ENCODE peak calls at places on chromosomes 13 and 19, in ten cellular contexts. One of them, this sample, is unnamed.

GRCh38 chr13:111577429-111577828 is 257.0 kb downstream of the TEX29 start:
- DNase-seq in Caco-2: no peak
- DNase-seq in ELF-1: no peak
- DNase-seq in hypothalamus: no peak
- DNase-seq in effector memory CD4-positive, alpha-beta T cell: no peak
- DNase-seq in Calu3: no peak
- DNase-seq in NCI-H1105: no peak
- DNase-seq in GF-D8: no peak
- DNase-seq in AG09319: no peak
- DNase-seq in activated naive CD8-positive, alpha-beta T cell treated with anti-CD3 and anti-CD28 coated beads, Interleukin-2, amount 50 U/mL, for 24 hours: no peak
- DNase-seq in this sample: no peak

GRCh38 chr13:49629196-49629938 is 1.1 kb downstream of the ARL11 start:
- DNase-seq in effector memory CD4-positive, alpha-beta T cell: no peak
- DNase-seq in Calu3: no peak
- DNase-seq in activated naive CD8-positive, alpha-beta T cell treated with anti-CD3 and anti-CD28 coated beads, Interleukin-2, amount 50 U/mL, for 24 hours: no peak
- DNase-seq in Caco-2: no peak
- DNase-seq in NCI-H1105: no peak
- DNase-seq in AG09319: no peak
- DNase-seq in GF-D8: no peak
- DNase-seq in hypothalamus: no peak
- DNase-seq in ELF-1: no peak
- DNase-seq in this sample: no peak

GRCh38 chr13:24277721-24278120 is 31.7 kb upstream of the C1QTNF9 start:
- DNase-seq in effector memory CD4-positive, alpha-beta T cell: no peak
- DNase-seq in ELF-1: no peak
- DNase-seq in AG09319: no peak
- DNase-seq in activated naive CD8-positive, alpha-beta T cell treated with anti-CD3 and anti-CD28 coated beads, Interleukin-2, amount 50 U/mL, for 24 hours: no peak
- DNase-seq in Calu3: no peak
- DNase-seq in GF-D8: no peak
- DNase-seq in hypothalamus: no peak
- DNase-seq in NCI-H1105: no peak
- DNase-seq in Caco-2: no peak
- DNase-seq in this sample: no peak

GRCh38 chr13:33644607-33645543 is 173.1 kb upstream of the RFC3 start:
- DNase-seq in Caco-2: no peak
- DNase-seq in activated naive CD8-positive, alpha-beta T cell treated with anti-CD3 and anti-CD28 coated beads, Interleukin-2, amount 50 U/mL, for 24 hours: no peak
- DNase-seq in Calu3: no peak
- DNase-seq in NCI-H1105: no peak
- DNase-seq in effector memory CD4-positive, alpha-beta T cell: no peak
- DNase-seq in GF-D8: peak
- DNase-seq in hypothalamus: no peak
- DNase-seq in ELF-1: no peak
- DNase-seq in AG09319: no peak
- DNase-seq in this sample: peak

GRCh38 chr19:13010038-13010991 is 15.0 kb downstream of the NFIX start:
- DNase-seq in AG09319: no peak
- DNase-seq in effector memory CD4-positive, alpha-beta T cell: no peak
- DNase-seq in Calu3: no peak
- DNase-seq in activated naive CD8-positive, alpha-beta T cell treated with anti-CD3 and anti-CD28 coated beads, Interleukin-2, amount 50 U/mL, for 24 hours: no peak
- DNase-seq in NCI-H1105: no peak
- DNase-seq in Caco-2: no peak
- DNase-seq in hypothalamus: no peak
- DNase-seq in GF-D8: no peak
- DNase-seq in ELF-1: peak
- DNase-seq in this sample: no peak

GRCh38 chr19:50559636-50560035 is 8.6 kb downstream of the LRRC4B start:
- DNase-seq in activated naive CD8-positive, alpha-beta T cell treated with anti-CD3 and anti-CD28 coated beads, Interleukin-2, amount 50 U/mL, for 24 hours: no peak
- DNase-seq in AG09319: no peak
- DNase-seq in GF-D8: no peak
- DNase-seq in hypothalamus: no peak
- DNase-seq in ELF-1: no peak
- DNase-seq in Calu3: no peak
- DNase-seq in NCI-H1105: no peak
- DNase-seq in Caco-2: no peak
- DNase-seq in effector memory CD4-positive, alpha-beta T cell: no peak
- DNase-seq in this sample: no peak

GRCh38 chr19:4567584-4568071 is 8.1 kb upstream of the SEMA6B start:
- DNase-seq in ELF-1: peak
- DNase-seq in GF-D8: no peak
- DNase-seq in activated naive CD8-positive, alpha-beta T cell treated with anti-CD3 and anti-CD28 coated beads, Interleukin-2, amount 50 U/mL, for 24 hours: peak
- DNase-seq in AG09319: no peak
- DNase-seq in Calu3: peak
- DNase-seq in hypothalamus: no peak
- DNase-seq in Caco-2: peak
- DNase-seq in NCI-H1105: no peak
- DNase-seq in effector memory CD4-positive, alpha-beta T cell: peak
- DNase-seq in this sample: peak

GRCh38 chr19:11020423-11020822 is 59.6 kb downstream of the SMARCA4 start:
- DNase-seq in AG09319: no peak
- DNase-seq in ELF-1: no peak
- DNase-seq in GF-D8: no peak
- DNase-seq in effector memory CD4-positive, alpha-beta T cell: no peak
- DNase-seq in Calu3: no peak
- DNase-seq in Caco-2: no peak
- DNase-seq in activated naive CD8-positive, alpha-beta T cell treated with anti-CD3 and anti-CD28 coated beads, Interleukin-2, amount 50 U/mL, for 24 hours: no peak
- DNase-seq in NCI-H1105: no peak
- DNase-seq in hypothalamus: no peak
- DNase-seq in this sample: no peak

GRCh38 chr19:42445948-42446347 is 3.2 kb upstream of the CXCL17 start:
- DNase-seq in NCI-H1105: no peak
- DNase-seq in Caco-2: no peak
- DNase-seq in AG09319: no peak
- DNase-seq in GF-D8: no peak
- DNase-seq in ELF-1: no peak
- DNase-seq in hypothalamus: no peak
- DNase-seq in activated naive CD8-positive, alpha-beta T cell treated with anti-CD3 and anti-CD28 coated beads, Interleukin-2, amount 50 U/mL, for 24 hours: no peak
- DNase-seq in effector memory CD4-positive, alpha-beta T cell: no peak
- DNase-seq in Calu3: no peak
- DNase-seq in this sample: no peak

GRCh38 chr13:37392389-37392788 is 206.2 kb downstream of the POSTN start:
- DNase-seq in hypothalamus: no peak
- DNase-seq in AG09319: no peak
- DNase-seq in GF-D8: no peak
- DNase-seq in activated naive CD8-positive, alpha-beta T cell treated with anti-CD3 and anti-CD28 coated beads, Interleukin-2, amount 50 U/mL, for 24 hours: no peak
- DNase-seq in Caco-2: no peak
- DNase-seq in effector memory CD4-positive, alpha-beta T cell: no peak
- DNase-seq in Calu3: no peak
- DNase-seq in ELF-1: no peak
- DNase-seq in NCI-H1105: no peak
- DNase-seq in this sample: no peak

This sample was measured in tibial nerve.